ENCODE peak calls at places on chromosomes 2 and 18, in ten cellular contexts. F is WTC11; M is glutamatergic neuron; N is astrocyte of the cerebellum; V is GM10248; X is colonic mucosa; W is epithelial cell of esophagus; R is B cell; L is activated CD8-positive, alpha-beta T cell treated with anti-CD3 and anti-CD28 coated beads for 36 hours; T is HFFc6. K is an unnamed sample.

GRCh38 chr2:214100488-214100887 is 310.4 kb upstream of the VWC2L start:
- DNase-seq in F (no peak), V (no peak), R (no peak), T (no peak), N (no peak), L (no peak), M (no peak), X (no peak), W (no peak), K (no peak)

GRCh38 chr2:146458585-146458984 is 1386.2 kb upstream of the ACVR2A start:
- DNase-seq in F (no peak), L (no peak), X (no peak), W (no peak), N (no peak), R (no peak), V (no peak), M (no peak), T (no peak), K (no peak)

GRCh38 chr18:61935362-61935761 is 42.6 kb upstream of the RNF152 start:
- DNase-seq in M (no peak), L (no peak), F (no peak), W (no peak), N (no peak), R (no peak), V (no peak), X (no peak), T (no peak), K (no peak)

GRCh38 chr2:98664323-98664722 is 55.9 kb downstream of the UNC50 start:
- DNase-seq in L (peak; percentile 78), N (no peak), M (no peak), F (no peak), X (no peak), V (no peak), W (peak; percentile 92), R (no peak), T (no peak), K (no peak)

GRCh38 chr2:239461551-239462515 is 61.0 kb upstream of the HDAC4 start:
- DNase-seq in M (no peak), L (no peak), F (no peak), W (no peak), R (no peak), T (no peak), V (no peak), X (peak; percentile 14), N (peak; percentile 85), K (peak; percentile 72)

GRCh38 chr2:207960911-207961310 is 64.4 kb downstream of the PLEKHM3 start:
- DNase-seq in V (no peak), M (no peak), L (no peak), F (no peak), N (no peak), R (no peak), X (no peak), T (no peak), W (no peak), K (no peak)

GRCh38 chr2:193502363-193503035 is 1307.8 kb upstream of the TMEFF2 start:
- DNase-seq in W (no peak), V (peak; percentile 34), F (peak; percentile 90), R (no peak), M (peak; percentile 45), X (no peak), T (no peak), N (no peak), L (no peak), K (peak; percentile 84)

GRCh38 chr2:109545828-109546713 is 67.7 kb downstream of the SEPTIN10 start:
- DNase-seq in W (peak; percentile 69), X (peak; percentile 73), L (peak; percentile 76), N (peak; percentile 41), V (peak; percentile 40), F (peak; percentile 67), R (peak; percentile 55), T (peak; percentile 43), M (peak; percentile 80), K (no peak)

GRCh38 chr2:74373189-74373588 is 6.9 kb downstream of the DCTN1 start:
- DNase-seq in W (peak; percentile 39), F (peak; percentile 27), M (peak; percentile 81), N (no peak), L (no peak), V (no peak), T (no peak), R (no peak), X (peak; percentile 86), K (no peak)

GRCh38 chr2:156192468-156192867 is 140.1 kb downstream of the NR4A2 start:
- DNase-seq in W (no peak), T (no peak), M (no peak), N (no peak), V (no peak), L (peak; percentile 23), F (no peak), R (no peak), X (no peak), K (no peak)

GRCh38 chr2:241842620-241843211 is 16.0 kb downstream of the PDCD1 start:
- DNase-seq in L (peak; percentile 78), T (no peak), M (no peak), F (no peak), N (no peak), W (no peak), X (no peak), V (peak; percentile 85), R (peak; percentile 51), K (no peak)

GRCh38 chr2:241843321-241844065 is 15.2 kb downstream of the PDCD1 start:
- DNase-seq in N (no peak), F (no peak), L (no peak), T (no peak), W (no peak), X (peak; percentile 21), V (peak; percentile 28), M (no peak), R (no peak), K (no peak)

GRCh38 chr2:241844831-241845578 is 13.7 kb downstream of the PDCD1 start:
- DNase-seq in T (no peak), X (peak; percentile 13), N (no peak), L (no peak), V (no peak), F (no peak), W (no peak), M (no peak), R (no peak), K (no peak)

GRCh38 chr2:241842067-241842415 is 16.7 kb downstream of the PDCD1 start:
- DNase-seq in R (no peak), X (no peak), L (no peak), N (no peak), V (no peak), F (no peak), T (no peak), W (no peak), M (no peak), K (no peak)

GRCh38 chr2:241844066-241844728 is 14.5 kb downstream of the PDCD1 start:
- DNase-seq in W (peak; percentile 16), X (peak; percentile 78), M (peak; percentile 73), N (no peak), L (peak; percentile 91), F (peak; percentile 65), R (peak; percentile 79), T (peak; percentile 31), V (peak; percentile 86), K (no peak)
- TF ChIP-seq CTCF in W (no peak), X (peak; percentile 18), M (no peak), N (no peak), L (no peak), F (no peak), R (peak; percentile 32), T (no peak), V (no peak), K (no peak)

GRCh38 chr2:139916822-139917221 is 1136.6 kb upstream of the NXPH2 start:
- DNase-seq in L (no peak), F (no peak), V (no peak), W (no peak), X (no peak), T (no peak), R (no peak), M (no peak), N (no peak), K (no peak)
- TF ChIP-seq CTCF in L (no peak), F (no peak), V (no peak), W (no peak), X (no peak), T (no peak), R (no peak), M (no peak), N (peak; percentile 9), K (peak; percentile 18)

GRCh38 chr18:36411745-36412168 is 114.2 kb downstream of the FHOD3 start:
- DNase-seq in M (peak; percentile 43), R (no peak), N (no peak), L (peak; percentile 7), T (peak; percentile 56), F (peak; percentile 73), X (no peak), V (no peak), W (peak; percentile 54), K (no peak)
- TF ChIP-seq CTCF in M (peak; percentile 63), R (no peak), N (peak; percentile 56), L (no peak), T (peak; percentile 85), F (peak; percentile 31), X (no peak), V (peak; percentile 22), W (peak; percentile 45), K (peak; percentile 24)

GRCh38 chr18:5841518-5841917 is 53.8 kb downstream of the TMEM200C start:
- DNase-seq in X (no peak), R (no peak), M (no peak), T (no peak), V (no peak), N (no peak), L (no peak), F (no peak), W (no peak), K (no peak)
- TF ChIP-seq CTCF in X (no peak), R (no peak), M (no peak), T (no peak), V (no peak), N (no peak), L (no peak), F (no peak), W (no peak), K (peak; percentile 38)

GRCh38 chr18:25921677-25922421 is 168.6 kb downstream of the SS18 start:
- DNase-seq in R (peak; percentile 56), W (peak; percentile 38), N (no peak), X (peak; percentile 31), F (peak; percentile 74), V (peak; percentile 76), T (peak; percentile 27), M (peak; percentile 45), L (peak; percentile 64), K (no peak)

GRCh38 chr18:25915907-25916306 is 174.5 kb downstream of the SS18 start:
- DNase-seq in W (no peak), M (no peak), R (no peak), F (no peak), V (no peak), N (no peak), X (no peak), L (no peak), T (no peak), K (no peak)
- TF ChIP-seq CTCF in W (no peak), M (no peak), R (no peak), F (peak; percentile 12), V (no peak), N (peak; percentile 7), X (no peak), L (no peak), T (peak; percentile 47), K (no peak)

K was measured in osteocyte.